ENCODE peak calls at places on chromosomes 11 and 22, in nine cellular contexts. One of them, this sample, is unnamed.

GRCh38 chr22:46684706-46685105 is 53.3 kb downstream of the CERK start:
- DNase-seq in body of pancreas: peak
- DNase-seq in tibial artery: no peak
- DNase-seq in B cell: peak
- DNase-seq in sigmoid colon: no peak
- DNase-seq in AG04450: no peak
- DNase-seq in IMR-90: no peak
- DNase-seq in WTC11: no peak
- DNase-seq in NB4: no peak
- DNase-seq in this sample: no peak

GRCh38 chr22:40363059-40363458 is 7.3 kb upstream of the SGSM3 start:
- DNase-seq in body of pancreas: no peak
- DNase-seq in tibial artery: no peak
- DNase-seq in B cell: no peak
- DNase-seq in sigmoid colon: no peak
- DNase-seq in AG04450: peak
- DNase-seq in IMR-90: peak
- DNase-seq in WTC11: no peak
- DNase-seq in NB4: no peak
- DNase-seq in this sample: no peak

GRCh38 chr22:38240734-38241252 is 32.0 kb downstream of the TMEM184B start:
- DNase-seq in body of pancreas: peak
- DNase-seq in tibial artery: no peak
- DNase-seq in B cell: no peak
- DNase-seq in sigmoid colon: no peak
- DNase-seq in AG04450: peak
- DNase-seq in IMR-90: peak
- DNase-seq in WTC11: peak
- DNase-seq in NB4: no peak
- DNase-seq in this sample: peak

GRCh38 chr11:61489833-61490585 is 18.5 kb upstream of the LRRC10B start:
- DNase-seq in body of pancreas: no peak
- DNase-seq in tibial artery: no peak
- DNase-seq in B cell: no peak
- DNase-seq in sigmoid colon: no peak
- DNase-seq in AG04450: no peak
- DNase-seq in IMR-90: peak
- DNase-seq in WTC11: peak
- DNase-seq in NB4: no peak
- DNase-seq in this sample: no peak

GRCh38 chr11:45102810-45103621 is 43.4 kb upstream of the PRDM11 start:
- DNase-seq in body of pancreas: peak
- DNase-seq in tibial artery: no peak
- DNase-seq in B cell: peak
- DNase-seq in sigmoid colon: peak
- DNase-seq in AG04450: no peak
- DNase-seq in IMR-90: peak
- DNase-seq in WTC11: peak
- DNase-seq in NB4: peak
- DNase-seq in this sample: peak

GRCh38 chr11:116882386-116882785 is 45.0 kb upstream of the APOA1 start:
- DNase-seq in body of pancreas: no peak
- DNase-seq in tibial artery: no peak
- DNase-seq in B cell: no peak
- DNase-seq in sigmoid colon: no peak
- DNase-seq in AG04450: peak
- DNase-seq in IMR-90: peak
- DNase-seq in WTC11: no peak
- DNase-seq in NB4: no peak
- DNase-seq in this sample: no peak

GRCh38 chr11:72274435-72274834 is 30.5 kb upstream of the PHOX2A start:
- DNase-seq in body of pancreas: no peak
- DNase-seq in tibial artery: no peak
- DNase-seq in B cell: no peak
- DNase-seq in sigmoid colon: no peak
- DNase-seq in AG04450: no peak
- DNase-seq in IMR-90: peak
- DNase-seq in WTC11: no peak
- DNase-seq in NB4: no peak
- DNase-seq in this sample: no peak

GRCh38 chr11:57458060-57458409 is 2.3 kb upstream of the RTN4RL2 start:
- DNase-seq in body of pancreas: no peak
- DNase-seq in tibial artery: no peak
- DNase-seq in B cell: no peak
- DNase-seq in sigmoid colon: no peak
- DNase-seq in AG04450: no peak
- DNase-seq in IMR-90: no peak
- DNase-seq in WTC11: peak
- DNase-seq in NB4: no peak
- DNase-seq in this sample: no peak

GRCh38 chr11:61392991-61393595 is 706 bp downstream of the TMEM216 start:
- DNase-seq in body of pancreas: no peak
- DNase-seq in tibial artery: no peak
- DNase-seq in B cell: no peak
- DNase-seq in sigmoid colon: no peak
- DNase-seq in AG04450: no peak
- DNase-seq in IMR-90: peak
- DNase-seq in WTC11: no peak
- DNase-seq in NB4: peak
- DNase-seq in this sample: no peak

GRCh38 chr11:57662893-57663292 is 5.0 kb upstream of the ZDHHC5 start:
- DNase-seq in body of pancreas: no peak
- DNase-seq in tibial artery: no peak
- DNase-seq in B cell: no peak
- DNase-seq in sigmoid colon: no peak
- DNase-seq in AG04450: no peak
- DNase-seq in IMR-90: no peak
- DNase-seq in WTC11: no peak
- DNase-seq in NB4: peak
- DNase-seq in this sample: no peak

GRCh38 chr11:848988-849824 is 6.6 kb downstream of the TSPAN4 start:
- DNase-seq in body of pancreas: no peak
- DNase-seq in tibial artery: no peak
- DNase-seq in B cell: no peak
- DNase-seq in sigmoid colon: no peak
- DNase-seq in AG04450: no peak
- DNase-seq in IMR-90: no peak
- DNase-seq in WTC11: peak
- DNase-seq in NB4: no peak
- DNase-seq in this sample: peak

GRCh38 chr11:30478923-30479322 is 107.2 kb downstream of the MPPED2 start:
- DNase-seq in body of pancreas: peak
- DNase-seq in tibial artery: peak
- DNase-seq in B cell: no peak
- DNase-seq in sigmoid colon: peak
- DNase-seq in AG04450: no peak
- DNase-seq in IMR-90: no peak
- DNase-seq in WTC11: no peak
- DNase-seq in NB4: no peak
- DNase-seq in this sample: no peak

DNA sequence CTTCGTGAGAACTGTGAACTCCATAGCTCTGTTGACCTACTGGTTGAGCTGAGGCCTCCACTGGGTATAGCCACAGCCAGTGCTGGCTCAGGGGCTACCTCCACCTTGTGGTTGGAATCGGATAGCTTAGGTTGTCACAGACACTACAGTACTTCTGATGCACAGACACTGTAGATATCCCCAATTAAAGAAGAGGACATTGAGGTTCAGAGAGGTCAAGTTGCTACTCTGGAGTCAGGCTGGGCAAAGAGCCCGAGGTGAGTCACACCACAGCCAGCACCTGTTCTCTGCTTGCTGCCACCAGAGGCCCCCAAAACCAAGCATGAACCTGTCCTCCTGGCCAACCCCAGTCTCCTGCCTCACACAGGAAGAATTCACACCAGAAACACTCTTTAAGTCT is 5.4 kb downstream of the UFD1 start:
- DNase-seq in body of pancreas: no peak
- DNase-seq in tibial artery: no peak
- DNase-seq in B cell: no peak
- DNase-seq in sigmoid colon: no peak
- DNase-seq in AG04450: no peak
- DNase-seq in IMR-90: no peak
- DNase-seq in WTC11: no peak
- DNase-seq in NB4: no peak
- DNase-seq in this sample: no peak
- TF ChIP-seq CTCF in body of pancreas: no peak
- TF ChIP-seq CTCF in tibial artery: no peak
- TF ChIP-seq CTCF in B cell: no peak
- TF ChIP-seq CTCF in sigmoid colon: no peak
- TF ChIP-seq CTCF in AG04450: no peak
- TF ChIP-seq CTCF in IMR-90: no peak
- TF ChIP-seq CTCF in WTC11: no peak
- TF ChIP-seq CTCF in NB4: no peak
- TF ChIP-seq CTCF in this sample: no peak

DNA sequence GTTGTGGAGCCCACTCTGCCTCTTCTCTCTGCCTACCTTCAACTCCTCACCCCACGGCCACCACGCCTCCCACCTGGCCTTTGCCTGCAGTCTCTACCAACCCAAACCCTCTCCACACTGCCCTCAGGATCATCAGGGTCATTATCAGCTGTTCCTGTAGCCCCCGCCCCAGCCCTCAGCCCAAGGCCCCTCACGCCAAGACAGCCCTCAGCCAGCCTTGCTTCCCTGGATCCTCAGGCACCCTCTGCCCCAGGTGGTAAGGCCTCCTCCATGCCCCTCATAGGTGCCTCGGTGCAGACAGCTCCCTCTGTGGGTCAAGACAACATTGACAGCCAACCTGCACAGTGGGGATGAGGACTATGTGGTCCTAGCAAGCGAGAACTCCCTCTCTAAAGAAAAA is 1.7 kb downstream of the SBF1 start:
- DNase-seq in body of pancreas: no peak
- DNase-seq in tibial artery: no peak
- DNase-seq in B cell: no peak
- DNase-seq in sigmoid colon: no peak
- DNase-seq in AG04450: no peak
- DNase-seq in IMR-90: no peak
- DNase-seq in WTC11: no peak
- DNase-seq in NB4: peak
- DNase-seq in this sample: no peak
- TF ChIP-seq CTCF in body of pancreas: no peak
- TF ChIP-seq CTCF in tibial artery: no peak
- TF ChIP-seq CTCF in B cell: peak
- TF ChIP-seq CTCF in sigmoid colon: no peak
- TF ChIP-seq CTCF in AG04450: peak
- TF ChIP-seq CTCF in IMR-90: no peak
- TF ChIP-seq CTCF in WTC11: no peak
- TF ChIP-seq CTCF in NB4: peak
- TF ChIP-seq CTCF in this sample: peak

GRCh38 chr11:113505046-113505445 is 29.8 kb upstream of the DRD2 start:
- DNase-seq in body of pancreas: no peak
- DNase-seq in tibial artery: no peak
- DNase-seq in B cell: no peak
- DNase-seq in sigmoid colon: no peak
- DNase-seq in AG04450: no peak
- DNase-seq in IMR-90: no peak
- DNase-seq in WTC11: no peak
- DNase-seq in NB4: no peak
- DNase-seq in this sample: no peak
- TF ChIP-seq CTCF in body of pancreas: no peak
- TF ChIP-seq CTCF in tibial artery: no peak
- TF ChIP-seq CTCF in B cell: no peak
- TF ChIP-seq CTCF in sigmoid colon: no peak
- TF ChIP-seq CTCF in AG04450: no peak
- TF ChIP-seq CTCF in IMR-90: no peak
- TF ChIP-seq CTCF in WTC11: no peak
- TF ChIP-seq CTCF in NB4: no peak
- TF ChIP-seq CTCF in this sample: no peak

GRCh38 chr11:67645521-67646457 is 4.7 kb downstream of the ACY3 start:
- DNase-seq in body of pancreas: peak
- DNase-seq in tibial artery: no peak
- DNase-seq in B cell: no peak
- DNase-seq in sigmoid colon: no peak
- DNase-seq in AG04450: no peak
- DNase-seq in IMR-90: no peak
- DNase-seq in WTC11: peak
- DNase-seq in NB4: peak
- DNase-seq in this sample: no peak

GRCh38 chr11:67642490-67643120 is 3.0 kb upstream of the TBX10 start:
- DNase-seq in body of pancreas: no peak
- DNase-seq in tibial artery: no peak
- DNase-seq in B cell: peak
- DNase-seq in sigmoid colon: peak
- DNase-seq in AG04450: no peak
- DNase-seq in IMR-90: no peak
- DNase-seq in WTC11: no peak
- DNase-seq in NB4: no peak
- DNase-seq in this sample: no peak

GRCh38 chr11:67646535-67647336 is 3.8 kb downstream of the ACY3 start:
- DNase-seq in body of pancreas: peak
- DNase-seq in tibial artery: peak
- DNase-seq in B cell: peak
- DNase-seq in sigmoid colon: no peak
- DNase-seq in AG04450: no peak
- DNase-seq in IMR-90: no peak
- DNase-seq in WTC11: no peak
- DNase-seq in NB4: peak
- DNase-seq in this sample: no peak

GRCh38 chr11:67644042-67644441 is 4.5 kb upstream of the TBX10 start:
- DNase-seq in body of pancreas: no peak
- DNase-seq in tibial artery: no peak
- DNase-seq in B cell: peak
- DNase-seq in sigmoid colon: no peak
- DNase-seq in AG04450: no peak
- DNase-seq in IMR-90: no peak
- DNase-seq in WTC11: peak
- DNase-seq in NB4: peak
- DNase-seq in this sample: no peak

DNA sequence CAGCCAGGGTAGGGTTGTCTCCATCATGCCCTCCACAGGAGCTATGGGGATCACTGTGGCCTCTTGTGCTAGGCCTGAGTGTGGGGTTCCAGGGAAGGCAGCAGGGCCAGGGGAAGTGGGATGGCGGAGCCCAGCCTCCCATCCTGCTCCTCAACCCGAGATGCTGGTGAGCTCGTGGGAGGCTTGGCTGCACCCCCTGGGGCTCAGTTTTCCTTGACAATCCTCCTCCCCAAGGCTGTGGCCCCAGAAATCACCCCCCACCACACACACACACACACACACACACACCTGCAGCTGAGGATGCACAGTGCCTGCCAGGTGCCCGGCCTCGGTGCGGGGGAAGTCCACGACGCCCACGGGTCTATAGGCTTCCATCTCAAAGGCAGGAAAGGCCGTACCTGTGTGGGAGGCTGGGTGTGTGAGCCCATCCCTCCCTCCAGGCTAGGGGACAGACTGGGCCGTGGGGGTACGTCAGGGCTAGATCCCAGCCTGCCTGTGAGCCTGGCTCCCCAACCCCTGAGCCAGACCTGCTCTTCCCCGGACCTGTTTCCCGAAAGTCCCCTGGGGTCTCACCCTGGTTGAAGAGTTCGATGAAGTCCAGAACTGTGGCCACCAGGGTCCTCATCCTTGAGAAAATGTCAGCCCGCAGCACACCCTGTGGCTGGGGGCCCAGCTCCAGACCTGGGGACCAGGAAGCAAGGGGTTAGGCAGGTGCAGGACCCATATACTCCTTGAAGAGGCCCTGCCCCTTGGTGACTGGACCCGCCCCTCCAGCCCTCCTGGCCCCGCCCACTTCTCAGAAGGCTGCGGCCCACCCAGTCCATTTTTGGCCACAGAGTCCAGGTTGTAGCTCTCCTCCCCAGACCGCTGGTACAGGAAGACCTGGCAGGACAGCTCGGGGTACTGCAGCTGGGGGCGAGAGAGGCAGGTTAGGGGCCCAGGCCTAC is 5.2 kb upstream of the TBX10 start:
- DNase-seq in body of pancreas: no peak
- DNase-seq in tibial artery: no peak
- DNase-seq in B cell: peak
- DNase-seq in sigmoid colon: peak
- DNase-seq in AG04450: no peak
- DNase-seq in IMR-90: no peak
- DNase-seq in WTC11: peak
- DNase-seq in NB4: no peak
- DNase-seq in this sample: no peak
- TF ChIP-seq CTCF in body of pancreas: no peak
- TF ChIP-seq CTCF in tibial artery: no peak
- TF ChIP-seq CTCF in B cell: no peak
- TF ChIP-seq CTCF in sigmoid colon: no peak
- TF ChIP-seq CTCF in AG04450: no peak
- TF ChIP-seq CTCF in IMR-90: no peak
- TF ChIP-seq CTCF in WTC11: no peak
- TF ChIP-seq CTCF in NB4: no peak
- TF ChIP-seq CTCF in this sample: no peak

This sample was measured in glutamatergic neuron.